ENCODE peak calls at places on chromosomes 11 and 22, in four cellular contexts. D is body of pancreas, I is GM12878, F is K562. U is an unnamed sample.

GRCh38 chr22:28791841-28792490 is 8.4 kb downstream of the XBP1 start:
- ATAC-seq in D (peak), I (peak), F (no peak), U (no peak)

GRCh38 chr11:134730596-134731538 is 318.8 kb upstream of the B3GAT1 start:
- ATAC-seq in D (no peak), I (no peak), F (no peak), U (no peak)

GRCh38 chr22:39077513-39077840 is 402 bp downstream of the APOBEC3G start:
- ATAC-seq in D (no peak), I (no peak), F (no peak), U (no peak)

GRCh38 chr11:110253525-110253924 is 42.9 kb downstream of the RDX start:
- ATAC-seq in D (no peak), I (no peak), F (no peak), U (no peak)

GRCh38 chr11:2434506-2435255 is 9.6 kb downstream of the TRPM5 start:
- ATAC-seq in D (no peak), I (no peak), F (no peak), U (no peak)

GRCh38 chr11:17473071-17473744 is 3.4 kb downstream of the ABCC8 start:
- ATAC-seq in D (no peak), I (no peak), F (peak), U (no peak)

GRCh38 chr11:8765294-8765693 is 82.7 kb downstream of the RPL27A start:
- ATAC-seq in D (peak), I (no peak), F (no peak), U (no peak)

GRCh38 chr11:74147199-74147929 is 23.4 kb downstream of the C2CD3 start:
- ATAC-seq in D (no peak), I (no peak), F (no peak), U (no peak)

GRCh38 chr11:70713436-70713835 is 315.1 kb downstream of the CTTN start:
- ATAC-seq in D (no peak), I (no peak), F (no peak), U (no peak)

GRCh38 chr11:1694846-1695547 is 2.0 kb upstream of the KRTAP5-6 start:
- ATAC-seq in D (no peak), I (no peak), F (no peak), U (no peak)

GRCh38 chr11:18490736-18491485 is 35.3 kb downstream of the LDHAL6A start:
- ATAC-seq in D (no peak), I (no peak), F (peak), U (no peak)

GRCh38 chr11:123122341-123122740 is 60.4 kb upstream of the HSPA8 start:
- ATAC-seq in D (peak), I (no peak), F (no peak), U (peak)

GRCh38 chr11:106309070-106309684 is 231.7 kb downstream of the AASDHPPT start:
- ATAC-seq in D (no peak), I (no peak), F (no peak), U (no peak)

GRCh38 chr11:116853461-116854073 is 16.1 kb upstream of the APOA1 start:
- ATAC-seq in D (no peak), I (peak), F (peak), U (no peak)

GRCh38 chr22:35150163-35151107 is 84.5 kb downstream of the ISX start:
- ATAC-seq in D (no peak), I (peak), F (peak), U (no peak)

GRCh38 chr11:92311616-92312449 is 87.2 kb downstream of the FAT3 start:
- ATAC-seq in D (no peak), I (no peak), F (no peak), U (no peak)

GRCh38 chr11:124108158-124108557 is 7.1 kb upstream of the VWA5A start:
- ATAC-seq in D (no peak), I (peak), F (peak), U (no peak)

GRCh38 chr11:44858796-44859527 is 91.7 kb downstream of the TP53I11 start:
- ATAC-seq in D (no peak), I (no peak), F (no peak), U (no peak)

GRCh38 chr22:42389137-42389536 is 43.1 kb downstream of the NFAM1 start:
- ATAC-seq in D (no peak), I (no peak), F (no peak), U (no peak)

GRCh38 chr22:28148816-28149465 is 229.9 kb upstream of the PITPNB start:
- ATAC-seq in D (no peak), I (no peak), F (no peak), U (no peak)

GRCh38 chr11:10326080-10326964 is 21.4 kb downstream of the ADM start:
- ATAC-seq in D (peak), I (no peak), F (no peak), U (peak)

GRCh38 chr11:126132319-126132718 is 69.7 kb upstream of the CDON start:
- ATAC-seq in D (peak), I (no peak), F (peak), U (peak)

GRCh38 chr22:50473855-50474671 is 772 bp downstream of the SBF1 start:
- ATAC-seq in D (peak), I (no peak), F (peak), U (peak)

GRCh38 chr11:113387605-113388211 is at the start of gene ANKK1:
- ATAC-seq in D (peak), I (no peak), F (peak), U (no peak)
- H3K4me3 ChIP-seq in D (no peak), I (no peak), F (no peak), U (no peak)

GRCh38 chr11:119091966-119092879 is 7.5 kb downstream of the HMBS start:
- ATAC-seq in D (no peak), I (no peak), F (peak), U (no peak)
- TF ChIP-seq POLR2A in D (no peak), I (no peak), F (peak), U (no peak)

DNA sequence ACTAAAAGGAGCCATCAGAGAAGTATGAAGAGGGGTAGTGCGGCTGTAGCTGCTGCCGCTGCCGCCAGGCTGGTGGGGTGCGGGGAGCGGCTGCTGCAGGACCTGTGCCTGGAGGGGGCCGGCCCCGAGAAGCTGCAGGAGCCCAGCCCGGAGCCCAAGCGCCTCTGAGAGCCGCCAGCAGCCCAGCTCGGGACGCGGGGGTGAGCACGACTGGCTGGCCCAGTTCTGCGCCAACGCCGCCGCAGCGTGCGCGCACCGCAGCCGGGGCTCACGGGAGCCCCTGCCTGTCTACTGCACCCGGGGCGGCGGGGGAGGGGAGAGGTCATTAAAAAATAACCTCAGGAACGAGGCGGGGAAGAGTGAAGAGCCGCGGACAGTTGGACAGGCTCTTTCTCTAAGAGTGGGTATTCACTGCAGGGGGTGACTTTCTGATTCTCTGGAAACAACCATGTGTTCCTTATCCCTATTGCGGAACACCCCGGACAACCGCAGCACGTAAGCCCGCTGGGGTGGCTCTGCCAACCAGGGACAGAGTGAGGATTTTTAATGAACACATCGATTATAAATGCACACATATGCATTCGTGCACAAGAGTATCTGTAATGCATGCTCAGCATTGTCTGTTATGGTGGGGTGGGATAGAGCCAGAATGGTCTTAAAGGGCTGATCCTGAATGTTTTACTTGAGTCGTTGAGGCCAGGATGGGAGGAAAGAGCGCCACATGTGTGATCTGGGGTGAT is 459 bp downstream of the GAS2 start:
- ATAC-seq in D (peak), I (peak), F (peak), U (peak)
- H3K4me3 ChIP-seq in D (peak), I (peak), F (no peak), U (peak)

DNA sequence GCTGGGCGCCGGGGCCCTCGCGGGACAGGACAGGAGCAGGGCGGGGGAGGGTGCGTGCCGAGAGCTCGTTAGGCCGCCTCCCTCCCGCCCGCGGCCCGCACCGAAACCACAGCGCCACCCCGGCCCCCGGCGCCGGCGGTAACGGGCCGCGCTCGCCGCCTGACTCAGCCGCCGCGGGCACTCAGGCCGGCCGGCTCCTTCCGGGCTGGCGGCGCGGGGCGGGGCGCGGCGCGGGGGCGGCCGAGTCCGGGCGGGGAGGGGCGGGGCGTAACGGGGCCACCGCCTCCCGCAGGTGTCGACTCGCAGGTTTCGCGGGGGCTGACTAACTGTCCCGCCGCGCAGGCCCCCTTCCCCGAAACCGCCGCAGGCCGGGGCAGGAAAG is at the start of gene AP5B1:
- ATAC-seq in D (peak), I (peak), F (peak), U (peak)
- TF ChIP-seq POLR2A in D (no peak), I (peak), F (no peak), U (peak)

GRCh38 chr22:19111584-19111983 is 10.6 kb downstream of the DGCR2 start:
- ATAC-seq in D (no peak), I (no peak), F (no peak), U (no peak)

GRCh38 chr22:19108807-19109197 is 13.4 kb downstream of the DGCR2 start:
- ATAC-seq in D (no peak), I (no peak), F (no peak), U (no peak)

GRCh38 chr22:19111140-19111539 is 11.1 kb downstream of the DGCR2 start:
- ATAC-seq in D (no peak), I (no peak), F (peak), U (no peak)

GRCh38 chr22:19109198-19110063 is 12.8 kb downstream of the DGCR2 start:
- ATAC-seq in D (peak), I (peak), F (peak), U (peak)

GRCh38 chr22:19110064-19110458 is 12.2 kb downstream of the DGCR2 start:
- ATAC-seq in D (no peak), I (no peak), F (peak), U (no peak)
- H3K4me3 ChIP-seq in D (no peak), I (peak), F (peak), U (no peak)

GRCh38 chr22:46053563-46054090 is 76.7 kb upstream of the WNT7B start:
- ATAC-seq in D (peak), I (peak), F (no peak), U (peak)
- TF ChIP-seq POLR2A in D (no peak), I (peak), F (no peak), U (peak)

GRCh38 chr11:692824-693414 is 2.1 kb downstream of the DEAF1 start:
- ATAC-seq in D (no peak), I (no peak), F (no peak), U (no peak)

GRCh38 chr11:691710-692590 is 3.1 kb downstream of the DEAF1 start:
- ATAC-seq in D (no peak), I (no peak), F (no peak), U (no peak)

GRCh38 chr11:693887-694562 is 997 bp downstream of the DEAF1 start:
- ATAC-seq in D (no peak), I (no peak), F (no peak), U (no peak)

GRCh38 chr11:694563-695331 is at the start of gene DEAF1:
- ATAC-seq in D (peak), I (peak), F (peak), U (peak)

GRCh38 chr11:693415-693831 is 1.6 kb downstream of the DEAF1 start:
- ATAC-seq in D (no peak), I (no peak), F (no peak), U (no peak)
- H3K4me3 ChIP-seq in D (no peak), I (peak), F (peak), U (peak)

GRCh38 chr11:75802022-75802912 is 12.7 kb upstream of the UVRAG start:
- ATAC-seq in D (no peak), I (no peak), F (no peak), U (no peak)
- TF ChIP-seq POLR2A in D (no peak), I (no peak), F (no peak), U (no peak)

U was measured in gastroesophageal sphincter.